ENCODE peak calls at places on chromosome 15, in seven cellular contexts. U, Y, W, I, H, R and A are unnamed samples. For H3K27me3, the result is how much of the 10 kb centered on the place peaks cover.

GRCh38 chr15:70501849-70502248 is 261.5 kb downstream of the UACA start:
- DNase-seq in U (no peak), Y (no peak), W (no peak), I (no peak), H (no peak), R (no peak), A (no peak)

GRCh38 chr15:47824185-47824584 is 106.9 kb downstream of the SEMA6D start:
- DNase-seq in U (no peak), Y (no peak), W (no peak), I (no peak), H (no peak), R (no peak), A (no peak)

GRCh38 chr15:42118650-42119531 is 24.5 kb upstream of the PLA2G4D start:
- DNase-seq in U (no peak), Y (no peak), W (no peak), I (no peak), H (no peak), R (no peak), A (no peak)

GRCh38 chr15:50353251-50353998 is 1.6 kb downstream of the GABPB1 start:
- DNase-seq in U (no peak), Y (no peak), W (no peak), I (no peak), H (no peak), R (no peak), A (peak)

GRCh38 chr15:90915808-90916440 is 12.8 kb downstream of the MAN2A2 start:
- DNase-seq in U (peak), Y (no peak), W (peak), I (no peak), H (peak), R (no peak), A (no peak)

GRCh38 chr15:48102167-48102566 is 18.6 kb upstream of the SLC24A5 start:
- DNase-seq in U (no peak), Y (no peak), W (no peak), I (no peak), H (no peak), R (no peak), A (no peak)

GRCh38 chr15:20340931-20341661 is 200.5 kb downstream of the GOLGA6L6 start:
- DNase-seq in U (peak), Y (peak), W (peak), I (peak), H (peak), R (peak), A (peak)

GRCh38 chr15:34038404-34039179 is 412 bp downstream of the AVEN start:
- DNase-seq in U (peak), Y (peak), W (peak), I (peak), H (peak), R (peak), A (peak)

GRCh38 chr15:101675796-101676582 is 23.8 kb upstream of the TM2D3 start:
- DNase-seq in U (no peak), Y (no peak), W (no peak), I (no peak), H (peak), R (no peak), A (no peak)

GRCh38 chr15:72342385-72342784 is 22.4 kb upstream of the CELF6 start:
- DNase-seq in U (no peak), Y (no peak), W (no peak), I (no peak), H (no peak), R (no peak), A (peak)

GRCh38 chr15:83164409-83165404 is 42.9 kb downstream of the HDGFL3 start:
- DNase-seq in U (no peak), Y (no peak), W (no peak), I (no peak), H (no peak), R (no peak), A (no peak)

GRCh38 chr15:40441012-40441735 is 421 bp downstream of the BAHD1 start:
- DNase-seq in U (peak), Y (no peak), W (no peak), I (no peak), H (peak), R (peak), A (no peak)

GRCh38 chr15:51104512-51104911 is 9.8 kb upstream of the TNFAIP8L3 start:
- DNase-seq in U (peak), Y (peak), W (peak), I (no peak), H (no peak), R (no peak), A (no peak)

GRCh38 chr15:36643551-36643950 is 64.1 kb downstream of the CDIN1 start:
- DNase-seq in U (no peak), Y (no peak), W (no peak), I (no peak), H (no peak), R (no peak), A (no peak)

GRCh38 chr15:61118885-61119284 is 110.2 kb downstream of the RORA start:
- DNase-seq in U (no peak), Y (no peak), W (no peak), I (no peak), H (no peak), R (no peak), A (no peak)

GRCh38 chr15:37771462-37771861 is 163.0 kb upstream of the TMCO5A start:
- DNase-seq in U (no peak), Y (no peak), W (no peak), I (no peak), H (no peak), R (no peak), A (no peak)

DNA sequence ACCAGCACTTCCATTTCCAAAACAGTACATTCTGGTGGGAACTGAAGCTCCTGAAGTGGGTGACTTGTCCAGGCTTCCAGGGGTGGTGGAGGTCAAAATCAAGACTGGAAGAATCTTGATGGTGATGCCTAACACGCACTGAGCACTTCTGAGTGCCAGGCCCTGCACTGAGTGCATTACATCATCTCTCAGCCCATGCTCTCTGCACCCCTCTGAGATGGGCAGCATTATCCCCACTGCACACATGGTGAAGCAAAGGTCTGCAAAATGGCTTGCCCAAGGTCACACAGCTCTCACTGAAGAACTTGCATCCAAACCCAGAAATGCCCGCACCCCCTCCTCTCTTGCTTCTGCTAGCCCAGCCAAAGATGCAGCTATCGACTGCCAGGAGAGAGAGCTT is 36.9 kb downstream of the NTRK3 start:
- DNase-seq in U (no peak), Y (no peak), W (no peak), I (no peak), H (no peak), R (no peak), A (no peak)
- H3K27ac ChIP-seq in U (no peak), Y (no peak), W (no peak), I (no peak), H (no peak), R (no peak), A (no peak)

DNA sequence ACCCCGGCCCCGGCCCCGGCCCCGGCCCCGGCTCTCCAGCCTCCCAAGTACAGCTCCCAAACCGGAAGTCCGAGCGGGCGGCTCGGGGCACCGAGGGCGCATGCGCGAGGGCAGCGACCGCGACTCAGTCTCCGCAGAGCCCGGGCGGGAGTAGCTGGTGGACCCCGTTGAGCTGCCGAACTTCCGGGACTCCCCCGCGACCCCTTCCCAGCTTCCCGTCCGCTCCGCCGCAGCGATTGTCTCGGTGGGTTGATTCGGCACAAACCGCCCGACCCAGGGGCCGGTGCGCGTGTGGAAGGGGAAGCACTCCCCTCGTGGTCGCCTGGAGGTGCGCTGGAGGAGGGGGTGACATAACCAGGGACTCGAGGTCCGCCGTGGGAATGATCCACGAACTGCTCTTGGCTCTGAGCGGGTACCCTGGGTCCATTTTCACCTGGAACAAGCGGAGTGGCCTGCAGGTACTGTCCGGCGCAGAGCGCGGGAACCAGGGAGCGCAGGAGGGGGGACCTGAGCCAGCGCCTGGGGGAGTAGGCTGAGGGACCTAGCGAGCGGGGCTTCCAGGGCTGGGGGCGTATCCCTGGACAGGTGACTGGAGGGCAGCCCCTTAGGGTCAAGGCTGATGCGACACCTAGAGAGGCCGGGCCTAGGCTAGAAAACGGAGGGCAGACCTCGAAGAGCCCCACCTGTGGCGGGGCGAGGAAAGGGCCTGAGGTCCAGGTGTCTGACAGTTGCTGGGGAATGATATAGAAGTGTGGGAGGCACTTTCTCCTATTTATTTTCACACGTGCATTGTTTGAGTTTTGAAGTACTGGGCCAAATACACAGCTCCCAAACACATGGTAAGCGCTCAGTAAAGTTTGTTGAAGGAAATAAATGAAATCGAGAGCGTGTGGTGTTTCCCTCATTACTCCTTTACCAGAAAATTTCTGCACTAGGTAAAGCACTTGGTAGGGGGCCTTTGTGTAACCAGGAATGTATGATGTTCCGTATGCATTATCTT is at the start of the genes TUBGCP4 and ZSCAN29:
- DNase-seq in U (peak), Y (peak), W (peak), I (peak), H (peak), R (peak), A (peak)
- TF ChIP-seq CTCF in U (no peak), Y (no peak), W (no peak), I (peak), H (no peak), R (peak), A (peak)

GRCh38 chr15:67816668-67817067 is 8.6 kb upstream of the SKOR1 start:
- DNase-seq in U (no peak), Y (no peak), W (no peak), I (no peak), H (no peak), R (no peak), A (no peak)

GRCh38 chr15:67818464-67818863 is 6.8 kb upstream of the SKOR1 start:
- DNase-seq in U (no peak), Y (no peak), W (peak), I (peak), H (peak), R (peak), A (no peak)

GRCh38 chr15:67813104-67813634 is 12.1 kb upstream of the SKOR1 start:
- DNase-seq in U (no peak), Y (no peak), W (peak), I (no peak), H (peak), R (peak), A (no peak)

GRCh38 chr15:67812232-67812631 is 13.1 kb upstream of the SKOR1 start:
- DNase-seq in U (no peak), Y (no peak), W (peak), I (no peak), H (peak), R (peak), A (no peak)

GRCh38 chr15:67815036-67815592 is 10.2 kb upstream of the SKOR1 start:
- DNase-seq in U (no peak), Y (no peak), W (peak), I (no peak), H (peak), R (peak), A (no peak)
- H3K27me3 ChIP-seq in U (under half), Y (under half), W (under half), I (under half), H (under half), R (under half), A (under half)

GRCh38 chr15:31335991-31336942 is 9.6 kb downstream of the KLF13 start:
- DNase-seq in U (no peak), Y (no peak), W (peak), I (peak), H (no peak), R (no peak), A (no peak)
- H3K27ac ChIP-seq in U (peak), Y (peak), W (peak), I (peak), H (peak), R (peak), A (peak)

DNA sequence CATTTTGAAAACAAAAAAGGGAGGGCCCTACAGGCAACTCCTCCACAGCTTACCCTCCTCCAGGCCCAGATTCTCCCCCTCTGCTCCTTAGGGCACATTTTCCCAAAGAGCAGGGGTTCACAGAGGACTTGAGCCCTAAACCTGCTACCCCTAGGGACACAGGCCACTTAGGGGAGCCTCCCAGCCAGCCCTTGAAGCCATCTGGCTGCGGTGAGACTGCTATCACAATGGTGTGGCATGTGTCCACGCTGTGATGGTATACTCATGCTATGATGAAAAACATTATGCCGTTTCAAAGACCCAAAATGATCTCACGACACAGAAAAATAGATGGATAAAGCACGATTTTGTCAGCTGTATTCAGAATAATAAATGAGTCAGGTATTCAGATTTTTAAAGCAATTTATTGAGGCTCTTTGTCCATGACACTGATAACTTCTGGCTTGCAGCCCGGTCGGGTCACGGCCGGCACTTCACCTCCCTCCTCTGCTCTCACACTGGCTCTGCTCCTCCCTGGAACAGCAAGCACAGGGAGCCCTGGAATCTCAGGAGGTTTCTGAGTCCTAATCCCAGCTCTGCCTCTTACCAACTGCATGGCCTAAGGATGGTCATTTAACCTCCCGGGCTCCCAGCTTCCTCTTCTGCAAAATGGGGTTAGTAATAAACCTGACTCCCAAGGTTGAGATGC is 115.3 kb downstream of the MEGF11 start:
- DNase-seq in U (peak), Y (peak), W (no peak), I (no peak), H (no peak), R (no peak), A (no peak)
- TF ChIP-seq CTCF in U (no peak), Y (no peak), W (no peak), I (no peak), H (no peak), R (no peak), A (no peak)

GRCh38 chr15:63070681-63071129 is 28.2 kb downstream of the TPM1 start:
- DNase-seq in U (no peak), Y (no peak), W (no peak), I (no peak), H (no peak), R (no peak), A (no peak)

GRCh38 chr15:63073497-63074172 is 31.1 kb downstream of the TPM1 start:
- DNase-seq in U (no peak), Y (no peak), W (no peak), I (no peak), H (no peak), R (no peak), A (no peak)

GRCh38 chr15:63072809-63073277 is 30.3 kb downstream of the TPM1 start:
- DNase-seq in U (no peak), Y (no peak), W (no peak), I (no peak), H (no peak), R (no peak), A (no peak)

GRCh38 chr15:63071288-63071909 is 28.9 kb downstream of the TPM1 start:
- DNase-seq in U (no peak), Y (no peak), W (no peak), I (no peak), H (no peak), R (no peak), A (no peak)

DNA sequence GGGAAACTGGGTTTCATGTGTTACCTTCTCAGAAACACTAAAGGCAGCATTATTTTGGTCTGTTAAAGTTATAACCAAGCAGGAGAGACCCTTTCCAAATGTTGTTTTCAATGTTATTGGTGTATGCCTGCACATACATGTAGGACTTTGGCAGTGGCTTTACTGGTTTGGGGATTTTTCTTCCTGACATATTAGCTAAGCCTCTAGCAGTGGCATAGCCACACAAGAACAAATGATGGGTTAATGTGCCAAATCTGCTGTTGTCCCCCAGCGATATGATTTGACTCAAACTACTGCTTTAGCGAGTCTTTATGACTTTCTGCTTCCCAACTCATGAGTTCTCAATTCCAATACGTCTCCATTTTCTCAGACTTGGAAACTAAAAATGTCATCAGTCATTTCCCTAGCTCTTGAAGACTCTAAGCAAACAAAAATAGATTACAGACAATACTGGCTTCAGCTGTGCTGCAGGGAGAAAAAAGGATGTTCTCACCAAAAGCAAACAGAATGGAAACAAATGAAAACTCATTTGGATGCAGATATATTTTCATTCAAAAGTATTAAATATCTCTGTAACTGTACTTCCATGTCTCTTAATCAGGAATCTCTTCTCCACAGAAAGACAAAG is 29.6 kb downstream of the TPM1 start:
- DNase-seq in U (no peak), Y (no peak), W (no peak), I (no peak), H (no peak), R (no peak), A (no peak)
- H3K27me3 ChIP-seq in U (under half), Y (under half), W (under half), I (under half), H (under half), R (under half), A (under half)

DNA sequence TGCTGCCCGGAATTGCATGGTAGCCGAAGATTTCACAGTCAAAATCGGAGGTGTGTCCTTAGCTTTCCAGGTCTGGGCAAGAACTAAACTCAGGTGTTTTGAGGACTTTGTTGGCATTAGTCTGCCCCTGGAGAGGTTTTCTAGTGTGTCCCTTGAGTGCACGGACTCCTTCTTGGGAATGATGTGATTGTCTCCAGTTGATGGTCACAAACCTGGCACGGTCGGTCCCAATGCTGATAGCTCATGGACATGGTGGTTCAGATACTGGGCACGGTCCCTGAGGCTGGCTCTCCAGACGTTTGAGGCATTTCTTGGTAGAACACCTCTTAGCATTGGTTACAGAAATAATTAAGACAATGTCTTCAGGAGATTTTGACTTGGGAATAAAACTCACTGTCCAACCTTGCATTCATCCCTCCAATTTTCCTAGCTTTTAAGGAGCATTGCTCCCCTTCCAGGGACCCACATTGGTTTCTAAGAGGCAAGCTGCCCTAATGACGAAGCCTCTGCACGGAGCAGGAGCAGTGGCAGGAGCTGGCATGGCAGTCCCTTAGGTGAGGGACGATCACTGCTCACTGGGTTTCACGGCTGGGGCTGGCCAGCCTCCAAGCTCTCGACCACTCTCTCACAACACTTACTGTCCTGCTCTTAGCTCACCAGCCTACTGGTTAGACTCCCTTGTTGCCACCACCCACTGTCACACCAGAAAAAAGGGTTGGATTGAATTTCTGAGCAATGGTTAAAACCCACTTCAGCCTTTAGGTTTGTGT is 68.1 kb downstream of the PGPEP1L start:
- DNase-seq in U (no peak), Y (no peak), W (no peak), I (peak), H (no peak), R (no peak), A (no peak)
- H3K27ac ChIP-seq in U (no peak), Y (no peak), W (no peak), I (no peak), H (no peak), R (no peak), A (no peak)